ENCODE peak calls at places on chromosomes 1 and 21, in eight cellular contexts. Z is ACHN, W is bronchial epithelial cell, U is NCI-H69, B is WTC11, A is heart left ventricle, T is SW480, E is HEK293T. N is an unnamed sample.
A peak's percentile ranks its signal among the peaks of the same experiment; 100 is the strongest.

GRCh38 chr1:202698276-202698675 is 12.0 kb downstream of the SYT2 start:
- DNase-seq in Z (no peak), W (no peak), U (no peak), B (no peak), A (no peak), T (peak; percentile 56), E (no peak), N (no peak)

GRCh38 chr1:47229884-47230691 is 1.9 kb downstream of the TAL1 start:
- DNase-seq in Z (no peak), W (no peak), U (no peak), B (no peak), A (no peak), T (no peak), E (no peak), N (no peak)

GRCh38 chr1:10530756-10531155 is 56.0 kb downstream of the PEX14 start:
- DNase-seq in Z (peak; percentile 45), W (peak; percentile 44), U (no peak), B (no peak), A (no peak), T (no peak), E (no peak), N (no peak)

GRCh38 chr1:9086060-9086459 is 16.6 kb upstream of the SLC2A5 start:
- DNase-seq in Z (no peak), W (peak; percentile 33), U (no peak), B (no peak), A (no peak), T (no peak), E (no peak), N (no peak)

GRCh38 chr1:53121319-53122172 is 20.9 kb downstream of the SLC1A7 start:
- DNase-seq in Z (no peak), W (no peak), U (peak; percentile 94), B (no peak), A (peak; percentile 77), T (peak; percentile 25), E (no peak), N (no peak)

GRCh38 chr1:41957568-41957967 is 38.8 kb upstream of the HIVEP3 start:
- DNase-seq in Z (no peak), W (peak; percentile 96), U (no peak), B (no peak), A (no peak), T (no peak), E (no peak), N (no peak)

GRCh38 chr1:207025144-207025880 is 7.2 kb downstream of the C1orf116 start:
- DNase-seq in Z (peak; percentile 57), W (peak; percentile 58), U (peak; percentile 30), B (peak; percentile 50), A (no peak), T (no peak), E (no peak), N (no peak)

GRCh38 chr1:23593556-23594148 is 34.4 kb upstream of the ID3 start:
- DNase-seq in Z (peak; percentile 5), W (peak; percentile 94), U (peak; percentile 94), B (no peak), A (no peak), T (peak; percentile 46), E (no peak), N (no peak)

GRCh38 chr1:39048745-39049370 is 22.7 kb downstream of the NDUFS5 start:
- DNase-seq in Z (no peak), W (no peak), U (no peak), B (no peak), A (no peak), T (no peak), E (no peak), N (no peak)

GRCh38 chr1:219247441-219247840 is 73.8 kb downstream of the LYPLAL1 start:
- DNase-seq in Z (no peak), W (no peak), U (no peak), B (no peak), A (no peak), T (no peak), E (no peak), N (no peak)

GRCh38 chr21:41666641-41667051 is 100.2 kb downstream of the RIPK4 start:
- DNase-seq in Z (no peak), W (no peak), U (no peak), B (no peak), A (no peak), T (no peak), E (no peak), N (no peak)

GRCh38 chr1:15939181-15940109 is 36.5 kb downstream of the ZBTB17 start:
- DNase-seq in Z (no peak), W (peak; percentile 31), U (no peak), B (no peak), A (no peak), T (no peak), E (no peak), N (no peak)

GRCh38 chr1:6572653-6573383 is 7.0 kb upstream of the ZBTB48 start:
- DNase-seq in Z (no peak), W (no peak), U (no peak), B (no peak), A (no peak), T (no peak), E (no peak), N (no peak)

GRCh38 chr1:93443456-93443855 is 4.5 kb upstream of the FNBP1L start:
- DNase-seq in Z (no peak), W (no peak), U (peak; percentile 38), B (no peak), A (no peak), T (no peak), E (no peak), N (no peak)

GRCh38 chr21:39189857-39190604 is 6.8 kb upstream of the PSMG1 start:
- DNase-seq in Z (no peak), W (peak; percentile 51), U (no peak), B (no peak), A (no peak), T (no peak), E (no peak), N (no peak)